ENCODE peak calls at places on chromosome 15, in six cellular contexts. P is HCT116, U is transverse colon, F is HepG2, Q is esophagus muscularis mucosa, C is suprapubic skin. X is an unnamed sample.

GRCh38 chr15:84702961-84703482 is 12.9 kb downstream of the SEC11A start:
- DNase-seq in P (no peak), Q (no peak), F (no peak), C (no peak), U (peak; percentile 20), X (peak; percentile 35)

GRCh38 chr15:83100072-83100646 is 7.3 kb upstream of the TM6SF1 start:
- DNase-seq in F (no peak), U (no peak), C (no peak), Q (no peak), P (no peak), X (no peak)

GRCh38 chr15:28979208-28979891 is 93.6 kb downstream of the APBA2 start:
- DNase-seq in C (no peak), Q (peak; percentile 74), P (no peak), U (no peak), F (no peak), X (peak; percentile 6)

GRCh38 chr15:47331796-47332480 is 385.4 kb upstream of the SEMA6D start:
- DNase-seq in Q (no peak), F (no peak), P (no peak), U (no peak), C (no peak), X (no peak)

GRCh38 chr15:49570174-49570573 is 50.4 kb downstream of the FAM227B start:
- DNase-seq in F (no peak), C (no peak), U (no peak), Q (no peak), P (no peak), X (no peak)

GRCh38 chr15:93001156-93001555 is 87.9 kb downstream of the RGMA start:
- DNase-seq in Q (no peak), U (no peak), C (no peak), P (no peak), F (no peak), X (no peak)

GRCh38 chr15:63122002-63122893 is 587 bp downstream of the LACTB start:
- DNase-seq in C (peak; percentile 95), F (peak; percentile 73), P (peak; percentile 44), U (peak; percentile 96), Q (peak; percentile 98), X (peak; percentile 93)

GRCh38 chr15:30791239-30791638 is 112.5 kb upstream of the FAN1 start:
- DNase-seq in C (no peak), F (no peak), Q (no peak), P (no peak), U (no peak), X (no peak)

GRCh38 chr15:80106051-80106450 is 46.6 kb downstream of the ZFAND6 start:
- DNase-seq in C (no peak), Q (no peak), U (no peak), F (no peak), P (no peak), X (no peak)

GRCh38 chr15:75680007-75680789 is 32.5 kb downstream of the CSPG4 start:
- DNase-seq in Q (no peak), C (no peak), U (no peak), P (no peak), F (no peak), X (no peak)

GRCh38 chr15:94023520-94023919 is 207.8 kb upstream of the MCTP2 start:
- DNase-seq in C (no peak), Q (no peak), F (no peak), P (no peak), U (no peak), X (no peak)

GRCh38 chr15:87478688-87479072 is 777.9 kb downstream of the NTRK3 start:
- DNase-seq in F (no peak), P (no peak), U (no peak), C (no peak), Q (no peak), X (no peak)

GRCh38 chr15:45126535-45127158 is 3.0 kb downstream of the DUOXA1 start:
- DNase-seq in Q (no peak), U (no peak), F (peak; percentile 25), C (no peak), P (peak; percentile 36), X (no peak)

GRCh38 chr15:94972314-94972713 is 741.0 kb downstream of the MCTP2 start:
- DNase-seq in Q (no peak), P (no peak), F (no peak), U (no peak), C (no peak), X (no peak)

GRCh38 chr15:67049351-67050044 is 15.9 kb upstream of the SMAD3 start:
- DNase-seq in U (peak; percentile 27), P (no peak), Q (no peak), C (no peak), F (peak; percentile 82), X (no peak)
- TF ChIP-seq POLR2A in U (peak; percentile 32), P (no peak), Q (no peak), C (no peak), F (no peak), X (no peak)

DNA sequence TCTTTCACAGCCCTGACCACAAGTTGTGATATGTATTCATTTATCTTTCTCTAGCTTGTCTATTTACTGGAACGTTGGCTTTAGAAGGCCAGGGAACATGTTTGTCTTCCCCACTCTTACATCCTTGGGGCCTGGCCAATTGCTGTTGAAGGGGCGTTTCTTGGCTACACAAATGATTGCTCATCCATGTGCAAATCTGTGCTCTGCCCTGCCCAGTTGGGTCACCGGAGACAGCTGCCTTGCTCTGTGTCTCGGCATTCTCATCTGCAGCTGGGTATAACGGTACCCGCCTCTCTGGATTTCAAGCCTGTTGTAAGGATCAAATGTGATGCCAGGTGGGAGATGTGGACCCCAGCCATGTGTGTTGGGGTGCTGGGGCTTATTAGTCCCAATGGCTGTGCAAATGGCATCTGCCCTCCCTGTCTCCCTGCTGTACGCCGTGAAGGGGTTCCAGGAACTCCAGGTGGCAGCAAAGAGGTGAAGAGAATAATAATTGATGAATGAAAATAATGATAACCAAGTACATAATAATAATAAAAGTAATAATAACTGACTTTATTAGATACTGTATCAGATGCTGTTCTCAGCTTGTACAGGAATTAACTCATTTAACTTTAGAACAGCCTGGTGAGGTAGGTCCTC is 24.1 kb upstream of the TLE3 start:
- DNase-seq in C (peak; percentile 88), P (no peak), U (peak; percentile 51), Q (peak; percentile 95), F (no peak), X (no peak)
- TF ChIP-seq POLR2AphosphoS5 in C (no peak), P (no peak), U (peak; percentile 56), Q (peak; percentile 34), F (no peak), X (no peak)

GRCh38 chr15:22944651-22945050 is 35.5 kb downstream of the CYFIP1 start:
- DNase-seq in Q (no peak), P (no peak), U (peak; percentile 82), C (no peak), F (no peak), X (peak; percentile 43)
- TF ChIP-seq POLR2A in Q (no peak), P (no peak), U (no peak), C (no peak), F (no peak), X (no peak)

DNA sequence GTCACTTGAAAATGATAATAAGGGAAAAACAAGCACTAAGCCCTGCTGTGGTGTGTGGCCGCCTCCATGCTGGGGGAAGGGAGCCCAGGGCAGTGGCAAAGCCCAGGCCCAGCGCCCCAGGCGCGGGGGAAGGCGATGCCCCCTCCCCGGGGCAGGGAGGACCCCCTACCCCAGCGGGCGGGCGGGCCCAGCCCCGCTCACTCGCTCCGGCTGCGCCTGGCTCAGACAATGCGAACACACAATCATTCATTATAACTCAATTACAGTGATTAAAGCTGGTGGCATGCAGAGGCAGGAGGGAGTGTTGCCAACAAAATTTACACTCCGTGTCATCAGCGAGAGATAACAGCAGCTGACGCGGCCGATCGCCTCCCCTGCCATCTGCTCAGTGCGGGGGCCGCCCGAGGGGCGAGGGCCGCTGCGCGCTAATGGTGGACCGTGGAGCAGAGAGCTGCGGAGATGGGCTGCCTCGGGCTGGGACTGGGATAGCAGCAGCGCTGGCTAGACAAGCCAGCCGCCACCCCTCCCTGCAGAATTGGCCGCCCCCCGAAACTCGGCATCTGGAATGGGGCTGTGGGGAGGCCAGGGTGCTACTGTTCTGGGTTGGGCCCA is 64.1 kb downstream of the TLE3 start:
- DNase-seq in U (no peak), P (no peak), F (no peak), C (peak; percentile 58), Q (no peak), X (no peak)
- TF ChIP-seq POLR2AphosphoS5 in U (no peak), P (no peak), F (no peak), C (no peak), Q (no peak), X (no peak)